ENCODE peak calls at places on chromosomes 12 and 14, in four cellular contexts. H is tibial nerve; M is GM10248; E is CD8-positive, alpha-beta T cell. C is an unnamed sample.

GRCh38 chr12:14654842-14655241 is 41.6 kb downstream of the GUCY2C start:
- DNase-seq in H (no peak), M (no peak), E (no peak), C (no peak)

GRCh38 chr14:89013098-89013504 is 188.7 kb downstream of the TTC8 start:
- DNase-seq in H (no peak), M (no peak), E (no peak), C (no peak)

GRCh38 chr12:46160081-46160980 is 108.5 kb downstream of the SLC38A1 start:
- DNase-seq in H (no peak), M (no peak), E (no peak), C (no peak)

GRCh38 chr12:68279227-68280054 is 26.0 kb upstream of the IL22 start:
- DNase-seq in H (no peak), M (no peak), E (no peak), C (no peak)

GRCh38 chr14:77458249-77458950 is 507 bp downstream of the AHSA1 start:
- DNase-seq in H (no peak), M (no peak), E (peak), C (peak)

GRCh38 chr12:89783321-89784060 is 74.9 kb upstream of the ATP2B1 start:
- DNase-seq in H (no peak), M (no peak), E (no peak), C (no peak)

GRCh38 chr12:69389836-69390235 is 30.3 kb downstream of the YEATS4 start:
- DNase-seq in H (no peak), M (no peak), E (no peak), C (no peak)

GRCh38 chr12:14768823-14769405 is 34.4 kb downstream of the WBP11 start:
- DNase-seq in H (no peak), M (peak), E (peak), C (no peak)

GRCh38 chr12:25854991-25855390 is 103.5 kb upstream of the RASSF8 start:
- DNase-seq in H (no peak), M (no peak), E (no peak), C (no peak)

GRCh38 chr14:101601603-101602465 is 40.5 kb downstream of the DIO3 start:
- DNase-seq in H (no peak), M (no peak), E (no peak), C (no peak)

GRCh38 chr12:39116877-39117276 is 211.5 kb upstream of the CPNE8 start:
- DNase-seq in H (no peak), M (no peak), E (no peak), C (no peak)

GRCh38 chr12:120468846-120469449 is 600 bp downstream of the SRSF9 start:
- DNase-seq in H (no peak), M (peak), E (no peak), C (peak)

GRCh38 chr12:89965993-89966392 is 257.4 kb upstream of the ATP2B1 start:
- DNase-seq in H (no peak), M (no peak), E (no peak), C (no peak)

GRCh38 chr14:23321572-23322547 is 603 bp downstream of the PABPN1 start:
- DNase-seq in H (no peak), M (no peak), E (peak), C (peak)

GRCh38 chr12:34405286-34406227 is 383.3 kb downstream of the ALG10 start:
- DNase-seq in H (peak), M (peak), E (no peak), C (no peak)

GRCh38 chr12:40202095-40203059 is 22.4 kb upstream of the LRRK2 start:
- DNase-seq in H (no peak), M (no peak), E (no peak), C (no peak)

DNA sequence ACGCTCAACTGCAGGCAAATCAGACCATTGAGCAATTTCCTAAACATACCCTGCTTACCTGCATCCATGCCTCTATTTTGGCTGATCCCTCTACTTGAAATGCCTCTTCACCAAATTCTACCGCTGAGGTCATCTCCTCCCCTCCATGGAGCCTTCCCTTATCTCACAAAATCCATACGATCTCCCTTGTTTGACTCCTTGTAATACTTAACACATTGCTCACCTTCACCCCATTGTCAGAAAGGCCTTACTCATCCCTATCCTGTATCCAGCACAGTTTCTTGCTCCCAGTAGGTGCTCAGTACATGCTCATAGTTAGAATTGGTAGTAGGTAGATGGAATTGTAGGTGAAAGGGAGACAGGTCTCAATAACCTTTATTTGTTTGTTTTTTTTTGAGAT is 5.4 kb downstream of the DDN start:
- DNase-seq in H (no peak), M (no peak), E (no peak), C (no peak)
- TF ChIP-seq CTCF in H (no peak), M (no peak), E (no peak), C (no peak)

GRCh38 chr12:49603721-49604120 is 1.7 kb downstream of the FAM186B start:
- DNase-seq in H (no peak), M (no peak), E (no peak), C (no peak)
- TF ChIP-seq CTCF in H (no peak), M (no peak), E (no peak), C (no peak)

GRCh38 chr12:55820679-55821078 is 2.8 kb downstream of the ORMDL2 start:
- DNase-seq in H (no peak), M (no peak), E (no peak), C (no peak)

GRCh38 chr12:55818886-55819285 is 1.0 kb downstream of the ORMDL2 start:
- DNase-seq in H (no peak), M (no peak), E (no peak), C (no peak)

GRCh38 chr12:55824726-55825125 is 4.7 kb downstream of the DNAJC14 start:
- DNase-seq in H (no peak), M (no peak), E (no peak), C (no peak)

GRCh38 chr12:55823419-55823818 is 5.6 kb downstream of the ORMDL2 start:
- DNase-seq in H (no peak), M (no peak), E (no peak), C (no peak)

GRCh38 chr12:55822228-55822627 is 4.4 kb downstream of the ORMDL2 start:
- DNase-seq in H (no peak), M (no peak), E (no peak), C (no peak)
- TF ChIP-seq CTCF in H (no peak), M (no peak), E (no peak), C (peak)

DNA sequence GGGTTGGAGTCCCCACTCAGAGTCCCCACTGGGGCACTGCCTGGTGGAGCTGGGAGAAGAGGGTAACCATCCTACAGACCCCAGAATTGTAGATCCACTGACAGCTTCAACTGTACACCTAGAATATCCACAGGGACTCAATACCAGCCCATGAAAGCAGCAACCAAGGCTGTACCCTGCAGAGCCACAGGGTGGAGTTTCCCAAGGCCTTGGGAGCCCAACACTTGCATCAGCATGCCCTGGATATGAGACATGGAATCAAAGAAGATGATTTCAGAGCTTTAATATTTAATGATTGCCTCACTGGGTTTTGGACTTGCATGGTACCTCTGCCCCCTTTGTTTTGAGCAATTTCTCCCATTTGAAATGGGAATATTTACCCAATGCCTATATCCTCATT is 80.4 kb downstream of the RASSF9 start:
- DNase-seq in H (no peak), M (no peak), E (no peak), C (no peak)
- TF ChIP-seq CTCF in H (no peak), M (no peak), E (no peak), C (no peak)

DNA sequence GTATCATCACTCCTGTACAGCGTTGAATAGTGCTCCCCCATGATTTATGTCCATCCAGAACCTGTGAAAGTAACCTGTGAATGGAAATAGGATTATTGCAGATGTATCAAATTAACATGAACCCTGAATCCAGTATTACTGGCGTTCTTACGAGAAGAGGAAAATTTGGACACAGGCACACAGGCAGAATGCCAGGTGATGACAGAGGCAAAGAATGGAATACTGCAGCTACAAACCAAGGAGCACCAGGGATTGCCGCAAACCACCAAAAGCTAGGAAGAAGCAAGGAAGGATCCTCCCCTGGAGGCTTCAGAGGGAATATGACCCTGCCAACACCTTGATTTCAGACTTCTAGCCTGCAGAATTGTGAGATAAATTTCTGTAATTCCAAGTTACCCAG is 113.5 kb upstream of the EGLN3 start:
- DNase-seq in H (peak), M (no peak), E (no peak), C (no peak)
- TF ChIP-seq CTCF in H (no peak), M (no peak), E (no peak), C (no peak)